ENCODE peak calls at places on chromosomes 16 and 17, in seven cellular contexts. A, E, F, C, P, Y and W are unnamed samples.
A peak's percentile ranks its signal among the peaks of the same experiment; 100 is the strongest.

GRCh38 chr17:8163978-8164814 is 1.4 kb upstream of the VAMP2 start:
- DNase-seq in Y (peak; percentile 62), C (peak; percentile 37), A (no peak), P (no peak), F (peak; percentile 78), E (no peak), W (peak; percentile 54)

GRCh38 chr17:76578376-76578775 is 7.3 kb downstream of the ST6GALNAC2 start:
- DNase-seq in C (no peak), A (no peak), E (no peak), Y (no peak), F (peak; percentile 72), P (no peak), W (no peak)

GRCh38 chr16:9476744-9477143 is 385.3 kb downstream of the HAPSTR1 start:
- DNase-seq in A (no peak), E (no peak), P (no peak), C (no peak), Y (no peak), F (no peak), W (no peak)

GRCh38 chr16:10228779-10229178 is 46.6 kb upstream of the GRIN2A start:
- DNase-seq in F (no peak), P (no peak), E (no peak), C (no peak), Y (no peak), A (no peak), W (no peak)

GRCh38 chr16:20023190-20023589 is 50.5 kb downstream of the GPR139 start:
- DNase-seq in E (peak; percentile 50), C (peak; percentile 10), P (peak; percentile 6), F (peak; percentile 22), Y (peak; percentile 9), A (no peak), W (peak; percentile 46)

GRCh38 chr16:13471478-13471877 is 448.5 kb upstream of the ERCC4 start:
- DNase-seq in Y (no peak), P (no peak), E (no peak), A (no peak), F (no peak), C (no peak), W (no peak)

GRCh38 chr17:61404702-61405046 is 5.0 kb downstream of the TBX2 start:
- DNase-seq in F (peak; percentile 51), Y (no peak), P (no peak), E (no peak), C (no peak), A (no peak), W (no peak)

GRCh38 chr17:12254460-12254859 is 233.8 kb downstream of the MAP2K4 start:
- DNase-seq in C (no peak), Y (peak; percentile 4), P (no peak), A (no peak), E (no peak), F (no peak), W (no peak)

GRCh38 chr16:1493746-1494094 is 560 bp downstream of the TELO2 start:
- DNase-seq in A (no peak), E (peak; percentile 60), C (no peak), Y (peak; percentile 35), F (peak; percentile 45), P (peak; percentile 10), W (no peak)

GRCh38 chr17:5533486-5534315 is 47.3 kb downstream of the MIS12 start:
- DNase-seq in C (peak; percentile 36), A (no peak), E (no peak), P (no peak), F (no peak), Y (no peak), W (no peak)

GRCh38 chr17:41620583-41621434 is 3.6 kb downstream of the KRT17 start:
- DNase-seq in E (no peak), P (no peak), Y (no peak), F (peak; percentile 47), A (no peak), C (peak; percentile 19), W (no peak)

GRCh38 chr17:63841350-63842172 is 924 bp downstream of the SMARCD2 start:
- DNase-seq in P (peak; percentile 32), C (peak; percentile 32), A (no peak), F (peak; percentile 70), E (peak; percentile 71), Y (peak; percentile 61), W (peak; percentile 46)

GRCh38 chr17:80443498-80443897 is 28.5 kb downstream of the ENDOV start:
- DNase-seq in A (no peak), F (no peak), C (no peak), Y (no peak), P (no peak), E (no peak), W (no peak)

GRCh38 chr17:77312786-77313599 is 172.2 kb downstream of the SEC14L1 start:
- DNase-seq in A (peak; percentile 11), C (peak; percentile 89), F (peak; percentile 92), Y (no peak), P (peak; percentile 88), E (peak; percentile 31), W (no peak)

GRCh38 chr16:85002099-85002541 is 9.2 kb downstream of the ZDHHC7 start:
- DNase-seq in A (no peak), P (peak; percentile 20), Y (no peak), E (no peak), F (no peak), C (peak; percentile 65), W (no peak)

GRCh38 chr16:27779719-27780161 is 229.8 kb downstream of the KATNIP start:
- DNase-seq in E (peak; percentile 84), A (no peak), P (peak; percentile 56), Y (peak; percentile 29), C (peak; percentile 65), F (peak; percentile 74), W (peak; percentile 71)

GRCh38 chr17:6061290-6061689 is 8.9 kb upstream of the WSCD1 start:
- DNase-seq in E (no peak), Y (no peak), P (peak; percentile 80), C (peak; percentile 80), F (peak; percentile 96), A (no peak), W (no peak)

GRCh38 chr16:47581114-47581513 is 120.0 kb downstream of the PHKB start:
- DNase-seq in E (no peak), Y (no peak), C (no peak), P (no peak), A (no peak), F (no peak), W (no peak)

GRCh38 chr16:5175263-5175662 is 77.7 kb upstream of the EEF2KMT start:
- DNase-seq in P (no peak), Y (no peak), C (no peak), A (no peak), F (no peak), E (no peak), W (no peak)

GRCh38 chr16:56468800-56469199 is 17.4 kb downstream of the OGFOD1 start:
- DNase-seq in F (no peak), P (no peak), Y (no peak), E (no peak), C (no peak), A (no peak), W (no peak)

GRCh38 chr16:80973991-80974390 is 32.7 kb downstream of the CMC2 start:
- DNase-seq in A (no peak), P (no peak), C (no peak), Y (no peak), E (no peak), F (no peak), W (no peak)

DNA sequence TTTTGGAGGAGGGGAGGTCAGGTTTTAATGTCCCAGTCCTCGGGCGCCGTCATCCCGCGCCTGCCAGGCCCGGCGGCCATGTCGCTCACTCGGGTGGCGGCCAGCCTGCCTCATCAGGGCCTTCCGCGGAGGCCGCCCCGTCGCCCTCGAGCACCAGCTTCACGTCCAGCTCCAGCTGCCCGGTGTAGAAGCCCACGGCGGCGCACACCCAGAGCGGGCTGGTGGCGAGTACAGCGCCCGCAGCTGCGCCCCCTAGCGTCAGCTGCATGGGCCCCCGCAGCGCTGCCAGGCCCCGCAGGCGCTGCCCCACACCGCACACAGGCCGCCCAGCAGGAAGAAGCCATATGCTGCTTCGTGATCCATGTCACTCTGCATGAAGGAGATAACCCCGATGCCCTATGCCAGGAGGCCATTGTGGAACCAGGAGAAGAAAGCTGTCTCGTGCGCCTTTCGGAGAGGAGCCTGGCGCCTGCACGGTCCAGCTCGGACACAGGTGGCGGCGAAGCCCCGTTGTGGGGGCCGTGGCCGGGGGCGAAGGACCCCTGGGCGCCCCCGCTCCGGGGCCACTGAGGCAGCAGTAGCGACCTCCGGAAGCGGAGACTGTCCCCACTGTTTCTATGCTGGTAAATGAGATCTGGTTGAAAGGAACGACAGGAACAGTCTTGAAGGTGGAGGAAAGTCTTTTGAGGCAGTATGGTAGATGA is 9.6 kb downstream of the AP2B1 start:
- DNase-seq in E (peak; percentile 56), Y (no peak), C (no peak), P (no peak), A (no peak), F (no peak), W (peak; percentile 27)
- TF ChIP-seq CTCF in E (peak; percentile 56), Y (no peak), C (no peak), P (no peak), A (no peak), F (no peak), W (peak; percentile 18)

DNA sequence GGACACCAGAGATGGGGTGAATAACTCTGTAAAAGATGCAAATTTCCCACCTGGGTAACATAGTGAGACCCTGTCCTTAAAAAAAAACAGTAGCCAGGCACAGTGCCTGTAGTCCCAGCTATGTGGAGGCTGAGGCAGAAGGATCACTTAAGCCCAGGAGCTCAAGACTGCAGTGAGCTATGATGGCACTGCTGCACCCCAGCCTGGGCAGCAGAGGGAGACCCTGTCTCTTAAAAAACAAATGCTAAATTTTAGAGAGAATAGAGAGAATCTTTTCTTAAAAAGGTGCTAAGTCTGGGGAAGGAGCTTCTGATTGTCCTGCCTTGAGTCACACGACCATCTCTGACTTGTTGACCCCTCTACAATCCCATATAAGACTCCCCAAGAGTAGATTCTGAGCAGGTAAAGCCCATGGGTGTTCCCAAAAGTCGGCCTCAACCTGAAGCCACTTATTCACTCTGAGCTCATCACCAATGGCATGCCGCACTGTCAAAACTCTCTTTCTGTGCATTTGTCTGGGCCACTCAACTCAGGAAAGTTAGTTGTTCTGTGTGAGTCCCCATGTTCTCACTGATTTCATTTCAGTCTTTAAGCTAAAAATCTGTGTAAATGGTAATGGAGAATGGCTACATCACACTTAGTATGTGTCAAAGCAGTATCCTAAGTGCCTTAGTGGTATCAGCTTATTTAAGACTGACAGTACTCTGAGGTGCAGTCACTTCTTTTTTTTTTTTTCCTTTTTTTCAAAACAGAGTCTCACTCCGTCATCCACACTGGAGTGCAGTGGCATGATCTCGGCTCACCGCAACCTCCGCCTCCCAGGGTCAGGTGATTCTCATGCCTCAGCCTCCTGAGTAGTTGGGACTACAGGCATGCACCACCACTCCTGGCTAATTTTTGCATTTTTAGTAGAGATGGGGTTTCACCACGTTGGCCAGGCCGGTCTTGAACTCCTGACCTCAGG is 41.6 kb downstream of the PRKCB start:
- DNase-seq in A (peak; percentile 48), P (no peak), E (no peak), Y (peak; percentile 39), C (no peak), F (no peak), W (no peak)
- TF ChIP-seq CTCF in A (peak; percentile 34), P (no peak), E (peak; percentile 39), Y (peak; percentile 68), C (no peak), F (peak; percentile 35), W (no peak)

DNA sequence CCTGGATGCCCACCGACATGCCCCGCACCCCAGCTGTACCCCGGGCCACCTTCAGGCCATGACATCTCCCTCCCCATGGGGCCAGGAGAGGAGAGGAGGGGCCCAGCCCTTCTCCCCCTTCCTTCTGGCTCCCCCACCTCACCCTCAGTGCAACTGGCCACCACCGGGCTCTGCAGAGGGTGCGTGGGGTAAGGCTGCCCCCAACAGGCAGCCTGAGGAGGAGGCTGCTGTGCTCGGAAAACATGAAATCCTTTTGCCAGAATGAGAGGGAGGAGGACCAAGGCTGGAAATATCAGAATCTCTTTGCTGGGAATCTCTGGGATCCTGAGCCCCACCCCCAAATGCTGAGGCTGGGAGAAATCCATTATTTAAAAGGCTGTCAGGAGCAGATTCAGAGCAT is 68.4 kb downstream of the CCT6B start:
- DNase-seq in E (peak; percentile 78), Y (peak; percentile 47), F (peak; percentile 11), P (no peak), A (no peak), C (no peak), W (peak; percentile 59)
- TF ChIP-seq CTCF in E (peak; percentile 93), Y (peak; percentile 89), F (peak; percentile 45), P (peak; percentile 17), A (no peak), C (peak; percentile 11), W (peak; percentile 79)

GRCh38 chr17:73643012-73643845 is 1.0 kb downstream of the SDK2 start:
- DNase-seq in A (no peak), Y (no peak), F (peak; percentile 41), P (no peak), C (peak; percentile 4), E (peak; percentile 71), W (peak; percentile 66)
- TF ChIP-seq CTCF in A (no peak), Y (no peak), F (no peak), P (peak; percentile 13), C (no peak), E (peak; percentile 21), W (no peak)